ENCODE peak calls at places on chromosomes 5 and 9, in eight cellular contexts. C is spleen, R is A549, S is stomach, W is ovary, L is IMR-90, X is gastrocnemius medialis, U is H1. K is an unnamed sample.
A peak's percentile ranks its signal among the peaks of the same experiment; 100 is the strongest.

GRCh38 chr5:78483809-78484521 is 123.5 kb downstream of the SCAMP1 start:
- DNase-seq in C (no peak), R (no peak), S (no peak), W (no peak), L (peak; percentile 77), X (no peak), U (no peak), K (no peak)

GRCh38 chr5:90590-91547 is 1.1 kb upstream of the PLEKHG4B start:
- DNase-seq in C (no peak), R (no peak), S (peak; percentile 58), W (no peak), L (no peak), X (no peak), U (no peak), K (no peak)

GRCh38 chr5:154734670-154735248 is 20.4 kb upstream of the LARP1 start:
- DNase-seq in C (no peak), R (no peak), S (no peak), W (no peak), L (no peak), X (no peak), U (no peak), K (no peak)

GRCh38 chr5:109224276-109224675 is 185.5 kb downstream of the PJA2 start:
- DNase-seq in C (no peak), R (no peak), S (no peak), W (no peak), L (no peak), X (no peak), U (no peak), K (no peak)

GRCh38 chr5:110925398-110925797 is 146.1 kb upstream of the TSLP start:
- DNase-seq in C (no peak), R (no peak), S (no peak), W (no peak), L (peak; percentile 64), X (no peak), U (no peak), K (no peak)

GRCh38 chr9:104258289-104259045 is 164.4 kb downstream of the SMC2 start:
- DNase-seq in C (no peak), R (no peak), S (no peak), W (no peak), L (no peak), X (no peak), U (peak; percentile 27), K (no peak)

GRCh38 chr5:139414601-139415121 is 10.8 kb upstream of the SPATA24 start:
- DNase-seq in C (no peak), R (no peak), S (no peak), W (no peak), L (no peak), X (peak; percentile 74), U (no peak), K (no peak)

GRCh38 chr9:129399301-129399990 is 221.4 kb upstream of the IER5L start:
- DNase-seq in C (peak; percentile 59), R (no peak), S (no peak), W (peak; percentile 21), L (no peak), X (no peak), U (no peak), K (no peak)

GRCh38 chr5:8516356-8516755 is 647.4 kb downstream of the MTRR start:
- DNase-seq in C (no peak), R (no peak), S (no peak), W (no peak), L (no peak), X (no peak), U (no peak), K (no peak)

GRCh38 chr9:32571969-32572899 is 725 bp downstream of the NDUFB6 start:
- DNase-seq in C (peak; percentile 86), R (peak; percentile 89), S (peak; percentile 62), W (no peak), L (peak; percentile 82), X (peak; percentile 48), U (no peak), K (no peak)

GRCh38 chr5:2207966-2208544 is 325.3 kb upstream of the IRX4 start:
- DNase-seq in C (no peak), R (peak; percentile 35), S (no peak), W (no peak), L (no peak), X (no peak), U (peak; percentile 46), K (peak; percentile 55)

GRCh38 chr9:134130503-134131375 is 5.1 kb upstream of the WDR5 start:
- DNase-seq in C (no peak), R (no peak), S (peak; percentile 91), W (peak; percentile 67), L (peak; percentile 11), X (peak; percentile 39), U (peak; percentile 62), K (peak; percentile 83)

GRCh38 chr9:12740845-12741244 is 34.0 kb upstream of the LURAP1L start:
- DNase-seq in C (no peak), R (no peak), S (no peak), W (no peak), L (peak; percentile 69), X (no peak), U (no peak), K (no peak)

GRCh38 chr5:116664988-116665387 is 90.4 kb upstream of the SEMA6A start:
- DNase-seq in C (no peak), R (no peak), S (no peak), W (no peak), L (no peak), X (no peak), U (no peak), K (no peak)

GRCh38 chr5:78533356-78533755 is 115.2 kb downstream of the LHFPL2 start:
- DNase-seq in C (no peak), R (peak; percentile 26), S (no peak), W (no peak), L (peak; percentile 38), X (no peak), U (no peak), K (no peak)

GRCh38 chr9:87742813-87743428 is 17.0 kb downstream of the CTSL start:
- DNase-seq in C (no peak), R (no peak), S (no peak), W (no peak), L (peak; percentile 12), X (no peak), U (no peak), K (no peak)

GRCh38 chr9:77218612-77219011 is 41.3 kb downstream of the VPS13A start:
- DNase-seq in C (no peak), R (no peak), S (no peak), W (no peak), L (peak; percentile 86), X (no peak), U (no peak), K (no peak)

GRCh38 chr5:95817430-95817829 is 5.1 kb downstream of the GLRX start:
- DNase-seq in C (no peak), R (no peak), S (no peak), W (no peak), L (peak; percentile 76), X (no peak), U (no peak), K (no peak)

GRCh38 chr9:95049761-95050160 is 267.7 kb downstream of the FANCC start:
- DNase-seq in C (no peak), R (no peak), S (no peak), W (no peak), L (no peak), X (no peak), U (no peak), K (no peak)

GRCh38 chr5:167228134-167228533 is 1063.3 kb upstream of the WWC1 start:
- DNase-seq in C (no peak), R (no peak), S (no peak), W (no peak), L (no peak), X (no peak), U (no peak), K (no peak)

GRCh38 chr5:167229751-167230150 is 1061.7 kb upstream of the WWC1 start:
- DNase-seq in C (no peak), R (no peak), S (no peak), W (no peak), L (no peak), X (no peak), U (no peak), K (no peak)

GRCh38 chr5:167232675-167233074 is 1058.8 kb upstream of the WWC1 start:
- DNase-seq in C (no peak), R (no peak), S (no peak), W (no peak), L (no peak), X (no peak), U (no peak), K (no peak)

GRCh38 chr5:167230414-167230813 is 1061.0 kb upstream of the WWC1 start:
- DNase-seq in C (no peak), R (no peak), S (no peak), W (no peak), L (no peak), X (no peak), U (no peak), K (no peak)

DNA sequence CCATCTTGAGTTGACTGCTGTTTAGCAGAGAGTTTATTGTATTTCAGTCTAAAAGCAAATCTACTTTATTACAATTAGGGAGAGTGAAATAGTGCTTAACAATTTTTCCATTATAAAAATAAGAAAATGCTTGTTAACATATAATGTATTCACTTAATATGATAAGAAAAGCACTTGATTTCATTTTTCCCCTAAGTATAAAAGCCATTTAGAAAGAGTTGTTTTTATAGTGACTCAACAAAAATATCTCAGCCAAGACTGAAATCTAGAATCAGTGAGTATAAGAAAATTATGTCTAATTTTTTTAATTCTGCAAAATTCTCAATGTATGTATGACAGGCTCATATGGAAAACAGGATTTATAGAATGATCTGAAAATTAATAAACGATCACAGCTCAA is 1057.9 kb upstream of the WWC1 start:
- DNase-seq in C (no peak), R (no peak), S (no peak), W (no peak), L (peak; percentile 26), X (no peak), U (no peak), K (no peak)
- TF ChIP-seq POLR2A in C (no peak), R (no peak), S (no peak), W (no peak), L (no peak), X (no peak), U (no peak), K (no peak)

DNA sequence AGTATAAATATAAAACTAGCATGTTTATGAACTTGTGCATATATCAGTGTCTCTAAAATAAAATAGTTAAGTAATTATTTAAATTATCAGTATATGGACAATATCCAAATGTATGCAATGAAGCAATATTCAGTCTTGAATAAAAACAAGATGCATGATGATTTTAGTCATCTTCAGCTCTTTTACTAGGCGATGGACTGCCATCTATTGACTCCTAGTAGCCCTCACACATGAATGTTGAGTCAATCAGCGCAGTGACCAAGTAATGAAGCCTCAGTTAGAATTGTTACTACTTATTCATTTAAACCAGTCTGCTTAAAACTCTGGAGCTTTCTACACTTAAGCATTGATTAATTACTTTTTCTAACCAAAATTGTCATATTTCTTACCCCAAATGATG is 92.9 kb upstream of the GRHPR start:
- DNase-seq in C (no peak), R (peak; percentile 17), S (no peak), W (no peak), L (peak; percentile 50), X (no peak), U (no peak), K (no peak)
- TF ChIP-seq CTCF in C (peak; percentile 15), R (peak; percentile 75), S (no peak), W (no peak), L (peak; percentile 46), X (no peak), U (no peak), K (no peak)

GRCh38 chr9:98016137-98016680 is 33.1 kb downstream of the ANP32B start:
- DNase-seq in C (no peak), R (no peak), S (no peak), W (no peak), L (no peak), X (no peak), U (no peak), K (no peak)
- TF ChIP-seq POLR2A in C (no peak), R (no peak), S (no peak), W (no peak), L (no peak), X (no peak), U (no peak), K (no peak)

GRCh38 chr5:22835630-22836029 is 17.5 kb downstream of the CDH12 start:
- DNase-seq in C (no peak), R (no peak), S (no peak), W (no peak), L (no peak), X (no peak), U (no peak), K (no peak)
- TF ChIP-seq CTCF in C (no peak), R (no peak), S (no peak), W (no peak), L (no peak), X (no peak), U (no peak), K (no peak)

K was measured in breast epithelium.